ENCODE peak calls at places on chromosomes 16 and 17, in eight cellular contexts. One of them, this sample, is unnamed.

GRCh38 chr16:55949518-55949917 is 74.3 kb upstream of the CES5A start:
- DNase-seq in dermis microvascular lymphatic vessel endothelial cell: no peak
- DNase-seq in Peyer's patch: no peak
- DNase-seq in H4: peak; percentile 10
- DNase-seq in B cell: no peak
- DNase-seq in cardiac muscle cell: no peak
- DNase-seq in endothelial cell of umbilical vein: no peak
- DNase-seq in activated CD4-positive, CD25-positive, alpha-beta regulatory T cell treated with anti-CD3 and anti-CD28 coated beads, Interleukin-2, amount 50 U/mL, for 16 hours: no peak
- DNase-seq in this sample: no peak

GRCh38 chr16:66207139-66207863 is 159.2 kb upstream of the CDH5 start:
- DNase-seq in H4: no peak
- DNase-seq in B cell: no peak
- DNase-seq in endothelial cell of umbilical vein: no peak
- DNase-seq in dermis microvascular lymphatic vessel endothelial cell: peak; percentile 47
- DNase-seq in activated CD4-positive, CD25-positive, alpha-beta regulatory T cell treated with anti-CD3 and anti-CD28 coated beads, Interleukin-2, amount 50 U/mL, for 16 hours: no peak
- DNase-seq in Peyer's patch: no peak
- DNase-seq in cardiac muscle cell: no peak
- DNase-seq in this sample: no peak

GRCh38 chr16:53449816-53450517 is 15.7 kb downstream of the RBL2 start:
- DNase-seq in activated CD4-positive, CD25-positive, alpha-beta regulatory T cell treated with anti-CD3 and anti-CD28 coated beads, Interleukin-2, amount 50 U/mL, for 16 hours: no peak
- DNase-seq in Peyer's patch: no peak
- DNase-seq in cardiac muscle cell: no peak
- DNase-seq in B cell: no peak
- DNase-seq in H4: no peak
- DNase-seq in dermis microvascular lymphatic vessel endothelial cell: no peak
- DNase-seq in endothelial cell of umbilical vein: no peak
- DNase-seq in this sample: no peak

GRCh38 chr17:81256616-81257015 is 17.5 kb downstream of the NDUFAF8 start:
- DNase-seq in activated CD4-positive, CD25-positive, alpha-beta regulatory T cell treated with anti-CD3 and anti-CD28 coated beads, Interleukin-2, amount 50 U/mL, for 16 hours: no peak
- DNase-seq in dermis microvascular lymphatic vessel endothelial cell: no peak
- DNase-seq in endothelial cell of umbilical vein: no peak
- DNase-seq in B cell: no peak
- DNase-seq in cardiac muscle cell: no peak
- DNase-seq in Peyer's patch: no peak
- DNase-seq in H4: no peak
- DNase-seq in this sample: no peak

GRCh38 chr17:67027031-67027628 is 17.2 kb upstream of the CACNG1 start:
- DNase-seq in endothelial cell of umbilical vein: no peak
- DNase-seq in Peyer's patch: no peak
- DNase-seq in B cell: no peak
- DNase-seq in cardiac muscle cell: no peak
- DNase-seq in H4: peak; percentile 30
- DNase-seq in activated CD4-positive, CD25-positive, alpha-beta regulatory T cell treated with anti-CD3 and anti-CD28 coated beads, Interleukin-2, amount 50 U/mL, for 16 hours: no peak
- DNase-seq in dermis microvascular lymphatic vessel endothelial cell: no peak
- DNase-seq in this sample: no peak

GRCh38 chr17:73998246-73999220 is 204.9 kb upstream of the RPL38 start:
- DNase-seq in H4: peak; percentile 30
- DNase-seq in activated CD4-positive, CD25-positive, alpha-beta regulatory T cell treated with anti-CD3 and anti-CD28 coated beads, Interleukin-2, amount 50 U/mL, for 16 hours: peak; percentile 7
- DNase-seq in B cell: peak; percentile 51
- DNase-seq in cardiac muscle cell: peak; percentile 65
- DNase-seq in Peyer's patch: peak; percentile 77
- DNase-seq in dermis microvascular lymphatic vessel endothelial cell: no peak
- DNase-seq in endothelial cell of umbilical vein: no peak
- DNase-seq in this sample: no peak

GRCh38 chr17:83195330-83196087 is 116.1 kb downstream of the METRNL start:
- DNase-seq in H4: peak; percentile 74
- DNase-seq in endothelial cell of umbilical vein: no peak
- DNase-seq in B cell: no peak
- DNase-seq in activated CD4-positive, CD25-positive, alpha-beta regulatory T cell treated with anti-CD3 and anti-CD28 coated beads, Interleukin-2, amount 50 U/mL, for 16 hours: no peak
- DNase-seq in dermis microvascular lymphatic vessel endothelial cell: no peak
- DNase-seq in Peyer's patch: no peak
- DNase-seq in cardiac muscle cell: no peak
- DNase-seq in this sample: no peak

GRCh38 chr17:67181825-67182224 is 63.2 kb downstream of the HELZ start:
- DNase-seq in dermis microvascular lymphatic vessel endothelial cell: no peak
- DNase-seq in activated CD4-positive, CD25-positive, alpha-beta regulatory T cell treated with anti-CD3 and anti-CD28 coated beads, Interleukin-2, amount 50 U/mL, for 16 hours: no peak
- DNase-seq in Peyer's patch: no peak
- DNase-seq in cardiac muscle cell: no peak
- DNase-seq in endothelial cell of umbilical vein: no peak
- DNase-seq in H4: no peak
- DNase-seq in B cell: no peak
- DNase-seq in this sample: no peak

GRCh38 chr17:80151333-80151732 is 4.4 kb upstream of the EIF4A3 start:
- DNase-seq in Peyer's patch: no peak
- DNase-seq in cardiac muscle cell: no peak
- DNase-seq in activated CD4-positive, CD25-positive, alpha-beta regulatory T cell treated with anti-CD3 and anti-CD28 coated beads, Interleukin-2, amount 50 U/mL, for 16 hours: no peak
- DNase-seq in dermis microvascular lymphatic vessel endothelial cell: no peak
- DNase-seq in H4: no peak
- DNase-seq in B cell: no peak
- DNase-seq in endothelial cell of umbilical vein: no peak
- DNase-seq in this sample: no peak

GRCh38 chr17:17204041-17204591 is 2.0 kb downstream of the PLD6 start:
- DNase-seq in endothelial cell of umbilical vein: no peak
- DNase-seq in activated CD4-positive, CD25-positive, alpha-beta regulatory T cell treated with anti-CD3 and anti-CD28 coated beads, Interleukin-2, amount 50 U/mL, for 16 hours: no peak
- DNase-seq in H4: no peak
- DNase-seq in B cell: no peak
- DNase-seq in Peyer's patch: no peak
- DNase-seq in cardiac muscle cell: no peak
- DNase-seq in dermis microvascular lymphatic vessel endothelial cell: no peak
- DNase-seq in this sample: no peak

GRCh38 chr17:60573139-60573975 is 26.6 kb upstream of the PPM1D start:
- DNase-seq in B cell: no peak
- DNase-seq in Peyer's patch: no peak
- DNase-seq in endothelial cell of umbilical vein: peak; percentile 98
- DNase-seq in dermis microvascular lymphatic vessel endothelial cell: no peak
- DNase-seq in H4: no peak
- DNase-seq in activated CD4-positive, CD25-positive, alpha-beta regulatory T cell treated with anti-CD3 and anti-CD28 coated beads, Interleukin-2, amount 50 U/mL, for 16 hours: no peak
- DNase-seq in cardiac muscle cell: peak; percentile 13
- DNase-seq in this sample: no peak

GRCh38 chr17:78176548-78177025 is 8.2 kb downstream of the SYNGR2 start:
- DNase-seq in cardiac muscle cell: peak; percentile 77
- DNase-seq in dermis microvascular lymphatic vessel endothelial cell: no peak
- DNase-seq in Peyer's patch: peak; percentile 86
- DNase-seq in activated CD4-positive, CD25-positive, alpha-beta regulatory T cell treated with anti-CD3 and anti-CD28 coated beads, Interleukin-2, amount 50 U/mL, for 16 hours: peak; percentile 60
- DNase-seq in endothelial cell of umbilical vein: peak; percentile 52
- DNase-seq in H4: no peak
- DNase-seq in B cell: peak; percentile 90
- DNase-seq in this sample: peak; percentile 56

GRCh38 chr17:73820686-73821448 is 176.6 kb upstream of the SDK2 start:
- DNase-seq in H4: no peak
- DNase-seq in Peyer's patch: no peak
- DNase-seq in B cell: no peak
- DNase-seq in activated CD4-positive, CD25-positive, alpha-beta regulatory T cell treated with anti-CD3 and anti-CD28 coated beads, Interleukin-2, amount 50 U/mL, for 16 hours: no peak
- DNase-seq in cardiac muscle cell: peak; percentile 29
- DNase-seq in dermis microvascular lymphatic vessel endothelial cell: no peak
- DNase-seq in endothelial cell of umbilical vein: no peak
- DNase-seq in this sample: no peak

GRCh38 chr17:2398655-2399571 is 1.9 kb downstream of the MNT start:
- DNase-seq in activated CD4-positive, CD25-positive, alpha-beta regulatory T cell treated with anti-CD3 and anti-CD28 coated beads, Interleukin-2, amount 50 U/mL, for 16 hours: peak; percentile 26
- DNase-seq in cardiac muscle cell: peak; percentile 81
- DNase-seq in Peyer's patch: peak; percentile 79
- DNase-seq in H4: peak; percentile 76
- DNase-seq in B cell: peak; percentile 48
- DNase-seq in endothelial cell of umbilical vein: peak; percentile 88
- DNase-seq in dermis microvascular lymphatic vessel endothelial cell: peak; percentile 81
- DNase-seq in this sample: peak; percentile 51

GRCh38 chr16:79509221-79509631 is 91.3 kb downstream of the MAF start:
- DNase-seq in endothelial cell of umbilical vein: no peak
- DNase-seq in cardiac muscle cell: no peak
- DNase-seq in H4: peak; percentile 38
- DNase-seq in B cell: no peak
- DNase-seq in activated CD4-positive, CD25-positive, alpha-beta regulatory T cell treated with anti-CD3 and anti-CD28 coated beads, Interleukin-2, amount 50 U/mL, for 16 hours: no peak
- DNase-seq in Peyer's patch: no peak
- DNase-seq in dermis microvascular lymphatic vessel endothelial cell: no peak
- DNase-seq in this sample: no peak

GRCh38 chr17:34852614-34853013 is 108.6 kb downstream of the CCT6B start:
- DNase-seq in activated CD4-positive, CD25-positive, alpha-beta regulatory T cell treated with anti-CD3 and anti-CD28 coated beads, Interleukin-2, amount 50 U/mL, for 16 hours: no peak
- DNase-seq in endothelial cell of umbilical vein: no peak
- DNase-seq in cardiac muscle cell: no peak
- DNase-seq in Peyer's patch: no peak
- DNase-seq in B cell: no peak
- DNase-seq in H4: no peak
- DNase-seq in dermis microvascular lymphatic vessel endothelial cell: no peak
- DNase-seq in this sample: no peak

GRCh38 chr17:71709974-71710373 is 410.8 kb upstream of the SOX9 start:
- DNase-seq in cardiac muscle cell: no peak
- DNase-seq in H4: peak; percentile 65
- DNase-seq in B cell: no peak
- DNase-seq in Peyer's patch: no peak
- DNase-seq in activated CD4-positive, CD25-positive, alpha-beta regulatory T cell treated with anti-CD3 and anti-CD28 coated beads, Interleukin-2, amount 50 U/mL, for 16 hours: no peak
- DNase-seq in dermis microvascular lymphatic vessel endothelial cell: no peak
- DNase-seq in endothelial cell of umbilical vein: no peak
- DNase-seq in this sample: no peak

GRCh38 chr17:74825003-74825627 is 34.6 kb downstream of the GRIN2C start:
- DNase-seq in activated CD4-positive, CD25-positive, alpha-beta regulatory T cell treated with anti-CD3 and anti-CD28 coated beads, Interleukin-2, amount 50 U/mL, for 16 hours: no peak
- DNase-seq in dermis microvascular lymphatic vessel endothelial cell: no peak
- DNase-seq in cardiac muscle cell: no peak
- DNase-seq in endothelial cell of umbilical vein: peak; percentile 5
- DNase-seq in Peyer's patch: no peak
- DNase-seq in H4: no peak
- DNase-seq in B cell: no peak
- DNase-seq in this sample: no peak

GRCh38 chr17:73910216-73910615 is 266.0 kb upstream of the SDK2 start:
- DNase-seq in B cell: no peak
- DNase-seq in dermis microvascular lymphatic vessel endothelial cell: no peak
- DNase-seq in Peyer's patch: no peak
- DNase-seq in H4: no peak
- DNase-seq in endothelial cell of umbilical vein: no peak
- DNase-seq in cardiac muscle cell: no peak
- DNase-seq in activated CD4-positive, CD25-positive, alpha-beta regulatory T cell treated with anti-CD3 and anti-CD28 coated beads, Interleukin-2, amount 50 U/mL, for 16 hours: no peak
- DNase-seq in this sample: no peak

GRCh38 chr17:19670906-19671305 is 22.4 kb downstream of the ALDH3A2 start:
- DNase-seq in cardiac muscle cell: no peak
- DNase-seq in Peyer's patch: no peak
- DNase-seq in dermis microvascular lymphatic vessel endothelial cell: no peak
- DNase-seq in endothelial cell of umbilical vein: no peak
- DNase-seq in activated CD4-positive, CD25-positive, alpha-beta regulatory T cell treated with anti-CD3 and anti-CD28 coated beads, Interleukin-2, amount 50 U/mL, for 16 hours: no peak
- DNase-seq in B cell: peak; percentile 33
- DNase-seq in H4: no peak
- DNase-seq in this sample: no peak

GRCh38 chr17:12815642-12816141 is 26.4 kb downstream of the ARHGAP44 start:
- DNase-seq in Peyer's patch: no peak
- DNase-seq in dermis microvascular lymphatic vessel endothelial cell: no peak
- DNase-seq in cardiac muscle cell: no peak
- DNase-seq in H4: no peak
- DNase-seq in B cell: peak; percentile 62
- DNase-seq in endothelial cell of umbilical vein: no peak
- DNase-seq in activated CD4-positive, CD25-positive, alpha-beta regulatory T cell treated with anti-CD3 and anti-CD28 coated beads, Interleukin-2, amount 50 U/mL, for 16 hours: no peak
- DNase-seq in this sample: no peak

GRCh38 chr16:73191111-73192046 is 143.5 kb upstream of the ZFHX3 start:
- DNase-seq in activated CD4-positive, CD25-positive, alpha-beta regulatory T cell treated with anti-CD3 and anti-CD28 coated beads, Interleukin-2, amount 50 U/mL, for 16 hours: no peak
- DNase-seq in H4: no peak
- DNase-seq in dermis microvascular lymphatic vessel endothelial cell: no peak
- DNase-seq in Peyer's patch: no peak
- DNase-seq in cardiac muscle cell: no peak
- DNase-seq in B cell: no peak
- DNase-seq in endothelial cell of umbilical vein: no peak
- DNase-seq in this sample: no peak

GRCh38 chr16:10622036-10622921 is 41.9 kb upstream of the EMP2 start:
- DNase-seq in Peyer's patch: no peak
- DNase-seq in dermis microvascular lymphatic vessel endothelial cell: no peak
- DNase-seq in endothelial cell of umbilical vein: no peak
- DNase-seq in cardiac muscle cell: peak; percentile 88
- DNase-seq in H4: no peak
- DNase-seq in B cell: no peak
- DNase-seq in activated CD4-positive, CD25-positive, alpha-beta regulatory T cell treated with anti-CD3 and anti-CD28 coated beads, Interleukin-2, amount 50 U/mL, for 16 hours: no peak
- DNase-seq in this sample: no peak

GRCh38 chr17:73340093-73340596 is 28.3 kb upstream of the CDC42EP4 start:
- DNase-seq in activated CD4-positive, CD25-positive, alpha-beta regulatory T cell treated with anti-CD3 and anti-CD28 coated beads, Interleukin-2, amount 50 U/mL, for 16 hours: no peak
- DNase-seq in cardiac muscle cell: no peak
- DNase-seq in B cell: no peak
- DNase-seq in endothelial cell of umbilical vein: no peak
- DNase-seq in dermis microvascular lymphatic vessel endothelial cell: no peak
- DNase-seq in H4: peak; percentile 99
- DNase-seq in Peyer's patch: no peak
- DNase-seq in this sample: peak; percentile 80

GRCh38 chr17:52470553-52470952 is 312.0 kb upstream of the CA10 start:
- DNase-seq in endothelial cell of umbilical vein: no peak
- DNase-seq in dermis microvascular lymphatic vessel endothelial cell: peak; percentile 30
- DNase-seq in B cell: no peak
- DNase-seq in activated CD4-positive, CD25-positive, alpha-beta regulatory T cell treated with anti-CD3 and anti-CD28 coated beads, Interleukin-2, amount 50 U/mL, for 16 hours: no peak
- DNase-seq in Peyer's patch: no peak
- DNase-seq in H4: no peak
- DNase-seq in cardiac muscle cell: no peak
- DNase-seq in this sample: no peak

GRCh38 chr16:1159973-1160772 is 7.3 kb downstream of the CACNA1H start:
- DNase-seq in Peyer's patch: no peak
- DNase-seq in endothelial cell of umbilical vein: no peak
- DNase-seq in cardiac muscle cell: peak; percentile 87
- DNase-seq in H4: no peak
- DNase-seq in dermis microvascular lymphatic vessel endothelial cell: no peak
- DNase-seq in B cell: no peak
- DNase-seq in activated CD4-positive, CD25-positive, alpha-beta regulatory T cell treated with anti-CD3 and anti-CD28 coated beads, Interleukin-2, amount 50 U/mL, for 16 hours: no peak
- DNase-seq in this sample: no peak